ENCODE peak calls at places on chromosomes 6 and 20, in eight cellular contexts. M is sigmoid colon, O is transverse colon, E is GM12878, S is SK-N-SH, K is K562, A is H1, P is HepG2. L is an unnamed sample.

GRCh38 chr6:116682334-116682712 is 1.3 kb downstream of the KPNA5 start:
- DNase-seq in E (peak), S (peak), P (no peak), O (no peak), K (no peak), M (no peak), A (no peak), L (no peak)

GRCh38 chr6:124066995-124067552 is 263.4 kb downstream of the NKAIN2 start:
- DNase-seq in S (no peak), E (no peak), K (no peak), P (no peak), M (no peak), A (no peak), O (no peak), L (no peak)

GRCh38 chr6:30061766-30062458 is 847 bp downstream of the POLR1H start:
- DNase-seq in M (peak), P (no peak), A (no peak), E (no peak), S (peak), O (peak), K (peak), L (no peak)

GRCh38 chr6:35049885-35050284 is 91.3 kb downstream of the TCP11 start:
- DNase-seq in A (no peak), E (no peak), P (no peak), S (peak), O (peak), M (peak), K (peak), L (no peak)

GRCh38 chr20:36881888-36882287 is 6.0 kb downstream of the TLDC2 start:
- DNase-seq in M (no peak), E (no peak), O (peak), P (no peak), S (no peak), A (no peak), K (no peak), L (no peak)

GRCh38 chr6:2623348-2623747 is 127.4 kb downstream of the MYLK4 start:
- DNase-seq in M (no peak), O (peak), S (no peak), E (no peak), K (no peak), P (no peak), A (no peak), L (no peak)

GRCh38 chr20:58651548-58651822 is 402 bp downstream of the STX16 start:
- DNase-seq in M (no peak), E (no peak), S (peak), K (no peak), P (peak), A (no peak), O (no peak), L (no peak)

GRCh38 chr6:148736779-148737412 is 9.9 kb upstream of the UST start:
- DNase-seq in A (no peak), O (no peak), K (no peak), S (no peak), M (no peak), P (no peak), E (no peak), L (no peak)

GRCh38 chr6:149440735-149441662 is 40.9 kb downstream of the SUMO4 start:
- DNase-seq in K (no peak), P (peak), O (no peak), M (no peak), A (no peak), S (no peak), E (no peak), L (peak)

GRCh38 chr20:64163776-64164122 is 503 bp upstream of the MYT1 start:
- DNase-seq in M (no peak), A (no peak), O (no peak), E (no peak), P (no peak), S (peak), K (no peak), L (no peak)

GRCh38 chr6:84464471-84464870 is 237.0 kb upstream of the CEP162 start:
- DNase-seq in S (no peak), M (no peak), O (no peak), K (no peak), P (no peak), E (no peak), A (no peak), L (no peak)

GRCh38 chr6:44127186-44128019 is at the start of the genes MRPL14 and TMEM63B:
- DNase-seq in K (peak), P (peak), M (peak), O (peak), S (peak), E (peak), A (peak), L (peak)

GRCh38 chr6:41638801-41639555 is 710 bp downstream of the MDFI start:
- DNase-seq in E (no peak), S (peak), P (no peak), O (no peak), A (no peak), M (peak), K (no peak), L (no peak)

GRCh38 chr6:54614499-54615195 is 231.9 kb upstream of the FAM83B start:
- DNase-seq in M (no peak), A (no peak), E (no peak), O (no peak), K (no peak), P (no peak), S (no peak), L (no peak)

GRCh38 chr20:45311589-45312211 is 3.6 kb upstream of the MATN4 start:
- DNase-seq in S (peak), M (no peak), K (peak), E (no peak), P (peak), O (peak), A (no peak), L (no peak)

GRCh38 chr20:57439432-57439831 is 48.2 kb downstream of the RBM38 start:
- DNase-seq in O (peak), P (no peak), E (no peak), S (no peak), M (peak), A (no peak), K (no peak), L (no peak)

GRCh38 chr20:62910217-62910766 is 16.0 kb downstream of the DIDO1 start:
- DNase-seq in P (no peak), O (no peak), K (no peak), A (no peak), E (no peak), M (no peak), S (no peak), L (no peak)

DNA sequence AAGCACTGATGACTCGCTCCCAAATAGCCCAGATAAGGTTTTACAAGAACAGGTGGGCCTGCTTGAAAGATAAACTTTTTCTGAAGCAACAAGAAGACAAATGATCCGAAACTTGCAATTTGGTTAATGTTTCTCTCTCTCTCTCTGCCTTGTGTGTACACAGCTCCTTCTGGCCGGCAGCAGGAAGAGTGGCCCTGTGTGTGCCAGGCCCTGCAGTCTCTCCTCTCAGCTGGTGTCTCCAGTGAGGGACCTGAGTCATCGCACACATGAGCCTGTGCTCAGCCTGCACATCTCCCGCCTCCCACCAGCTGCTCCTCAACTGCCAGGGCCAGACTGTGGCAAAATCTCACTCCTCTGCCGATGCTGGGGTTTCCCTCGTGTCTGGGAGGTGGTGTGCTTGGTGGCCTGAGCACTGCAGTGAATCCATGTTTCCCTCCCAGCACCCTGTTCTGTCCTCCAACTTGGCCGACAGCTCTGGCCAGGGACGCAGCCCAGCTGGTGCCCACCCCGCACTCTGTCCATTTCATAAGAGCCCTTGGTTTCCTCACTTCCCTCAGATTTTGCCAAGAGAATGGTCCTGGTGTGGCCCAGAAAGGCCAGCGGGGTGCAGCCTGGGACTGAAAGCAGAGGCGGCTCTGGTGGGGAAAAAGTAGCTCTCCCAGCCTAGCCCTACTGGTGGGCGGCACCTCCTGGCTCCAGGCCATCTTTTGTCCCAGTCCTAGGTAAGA is 49.4 kb downstream of the ERMARD start:
- DNase-seq in K (no peak), M (no peak), S (no peak), O (peak), A (no peak), E (no peak), P (peak), L (no peak)
- TF ChIP-seq EP300 in K (no peak), M (no peak), S (no peak), O (no peak), A (no peak), E (no peak), P (peak), L (no peak)

GRCh38 chr6:39610229-39610628 is 115.0 kb downstream of the KIF6 start:
- DNase-seq in E (no peak), K (no peak), M (no peak), P (peak), A (no peak), O (no peak), S (no peak), L (no peak)
- H3K27ac ChIP-seq in E (no peak), K (no peak), M (peak), P (no peak), A (no peak), O (no peak), S (no peak), L (no peak)

DNA sequence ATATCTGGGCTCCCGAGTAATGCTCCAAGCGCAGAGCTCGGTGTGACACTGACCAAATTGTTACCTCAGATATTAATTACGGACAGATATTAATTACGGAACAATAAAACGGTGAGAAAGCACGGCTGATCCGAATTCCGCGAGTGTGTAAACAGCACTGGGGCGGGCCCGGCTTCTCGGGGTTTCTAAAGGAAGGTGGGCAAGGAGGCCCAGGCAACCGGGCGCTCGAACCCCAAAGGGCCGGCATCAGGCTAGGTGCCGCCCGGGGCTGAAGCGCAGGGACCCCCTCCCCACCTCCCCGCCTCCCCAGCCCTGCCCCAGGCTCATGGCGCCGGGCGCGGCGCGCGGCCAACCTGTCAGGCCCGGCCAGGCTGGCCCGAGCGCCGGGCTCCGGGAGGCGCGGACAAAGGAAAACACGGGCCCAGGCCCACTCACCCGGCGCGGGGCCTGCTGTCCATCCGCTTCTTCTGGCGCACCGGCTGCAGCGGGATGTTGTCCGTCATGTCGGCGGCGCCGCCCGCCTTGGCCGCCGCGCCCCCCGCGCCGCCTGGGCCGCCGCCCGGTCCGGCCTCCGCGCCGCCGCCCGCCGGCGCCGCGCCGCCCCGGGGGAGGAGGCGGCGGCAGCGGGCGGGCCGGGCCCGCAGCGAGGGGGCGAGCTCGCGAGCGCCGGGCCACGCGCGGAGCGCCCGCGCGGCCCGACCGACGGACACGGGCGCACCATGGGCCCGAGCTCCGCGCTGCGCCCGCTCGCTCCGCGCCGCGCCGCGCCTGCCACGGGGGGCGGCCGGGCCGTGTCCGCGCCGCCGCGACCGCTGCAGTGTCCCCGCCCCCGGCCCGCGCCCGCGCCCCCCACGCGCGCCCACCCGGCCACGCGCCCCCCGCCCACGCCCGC is at the start of gene ATP9A:
- DNase-seq in E (no peak), P (no peak), K (no peak), O (peak), S (peak), M (peak), A (no peak), L (peak)
- TF ChIP-seq POLR2AphosphoS5 in E (no peak), P (no peak), K (no peak), O (no peak), S (no peak), M (no peak), A (no peak), L (no peak)

DNA sequence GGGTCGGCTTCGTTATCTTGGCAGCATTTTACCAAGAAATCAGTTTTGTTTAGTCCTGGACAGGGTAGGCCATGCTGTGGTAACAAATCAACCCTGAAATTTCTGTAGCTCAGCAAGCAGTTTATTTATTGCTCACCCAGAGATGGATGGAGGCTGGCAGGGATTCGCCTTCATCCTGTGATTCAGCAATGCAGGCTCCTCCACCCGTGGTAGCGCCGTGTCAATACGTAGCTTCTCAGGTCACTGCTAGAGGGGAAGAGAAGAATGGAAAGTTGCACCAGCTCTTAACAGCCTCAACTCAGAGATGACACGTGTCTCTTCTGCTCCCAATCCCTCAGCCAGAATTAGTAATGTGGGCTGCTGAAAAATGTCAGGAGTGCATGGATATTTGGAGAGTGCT is 157.1 kb upstream of the SGK1 start:
- DNase-seq in K (no peak), S (no peak), O (no peak), P (no peak), A (no peak), M (no peak), E (no peak), L (no peak)
- TF ChIP-seq EP300 in K (no peak), S (no peak), O (no peak), P (no peak), A (no peak), M (no peak), E (no peak), L (no peak)

GRCh38 chr6:26223213-26223612 is 136.0 kb downstream of the HFE start:
- DNase-seq in A (no peak), K (no peak), M (no peak), S (no peak), E (no peak), O (no peak), P (no peak), L (no peak)
- H3K27ac ChIP-seq in A (peak), K (no peak), M (peak), S (peak), E (peak), O (peak), P (peak), L (peak)

GRCh38 chr20:4812641-4813075 is 90.9 kb downstream of the PRND start:
- DNase-seq in P (no peak), A (no peak), S (no peak), O (peak), E (no peak), M (no peak), K (no peak), L (no peak)

GRCh38 chr20:4814696-4815252 is 93.1 kb downstream of the PRND start:
- DNase-seq in P (no peak), M (no peak), E (peak), K (no peak), S (no peak), A (no peak), O (peak), L (peak)

GRCh38 chr20:4815618-4816017 is 93.9 kb downstream of the PRND start:
- DNase-seq in A (no peak), P (no peak), M (no peak), S (no peak), E (no peak), K (no peak), O (no peak), L (peak)

GRCh38 chr20:4813076-4813838 is 91.5 kb downstream of the PRND start:
- DNase-seq in P (no peak), O (peak), M (peak), K (no peak), A (no peak), S (no peak), E (peak), L (peak)

GRCh38 chr20:4813839-4814695 is 92.4 kb downstream of the PRND start:
- DNase-seq in K (no peak), E (peak), O (peak), P (no peak), M (no peak), A (no peak), S (no peak), L (peak)
- TF ChIP-seq POLR2AphosphoS5 in K (no peak), E (peak), O (peak), P (no peak), M (no peak), A (no peak), S (no peak), L (no peak)